ENCODE peak calls at places on chromosomes 7 and 10, in nine cellular contexts. B is PC-3; X is endothelial cell; M is psoas muscle; E is activated gamma-delta T cell treated with anti-CD3 and anti-CD28 coated beads, Interleukin-2, amount 50 U/mL, for 16 hours; T is activated CD8-positive, alpha-beta memory T cell treated with anti-CD3 and anti-CD28 coated beads, Interleukin-2, amount 50 U/mL, for 48 hours; W is NCI-H510A treated with DMSO at 0.1 percent for 48 hours; A is MM.1S; R is uterus. C is an unnamed sample.

GRCh38 chr10:131839351-131839750 is 61.5 kb upstream of the PPP2R2D start:
- DNase-seq in B (no peak), X (no peak), M (no peak), E (no peak), T (no peak), W (no peak), A (no peak), R (no peak), C (no peak)

GRCh38 chr7:39880556-39880955 is 69.5 kb upstream of the CDK13 start:
- DNase-seq in B (no peak), X (no peak), M (no peak), E (no peak), T (no peak), W (no peak), A (no peak), R (no peak), C (no peak)

GRCh38 chr7:145848691-145849090 is 267.9 kb upstream of the CNTNAP2 start:
- DNase-seq in B (peak), X (no peak), M (no peak), E (no peak), T (no peak), W (no peak), A (peak), R (no peak), C (no peak)

GRCh38 chr10:100744980-100745881 is at the start of gene PAX2:
- DNase-seq in B (peak), X (no peak), M (no peak), E (no peak), T (peak), W (no peak), A (peak), R (no peak), C (no peak)

GRCh38 chr7:92057375-92057774 is 76.9 kb downstream of the CYP51A1 start:
- DNase-seq in B (peak), X (no peak), M (no peak), E (no peak), T (no peak), W (peak), A (no peak), R (no peak), C (no peak)

GRCh38 chr7:5354460-5355279 is 69.0 kb downstream of the TNRC18 start:
- DNase-seq in B (peak), X (no peak), M (peak), E (no peak), T (no peak), W (peak), A (peak), R (peak), C (no peak)

GRCh38 chr10:108112218-108112617 is 947.7 kb upstream of the SORCS1 start:
- DNase-seq in B (peak), X (no peak), M (no peak), E (no peak), T (no peak), W (no peak), A (no peak), R (no peak), C (no peak)

GRCh38 chr10:23540401-23540800 is 101.5 kb downstream of the OTUD1 start:
- DNase-seq in B (no peak), X (peak), M (no peak), E (no peak), T (no peak), W (no peak), A (no peak), R (no peak), C (no peak)

GRCh38 chr7:90825779-90826178 is 229.7 kb downstream of the CDK14 start:
- DNase-seq in B (peak), X (no peak), M (no peak), E (no peak), T (no peak), W (no peak), A (no peak), R (no peak), C (no peak)

GRCh38 chr10:68105820-68106219 is 3.5 kb upstream of the MYPN start:
- DNase-seq in B (peak), X (no peak), M (no peak), E (no peak), T (no peak), W (no peak), A (no peak), R (no peak), C (no peak)

GRCh38 chr10:133327651-133328357 is 8.9 kb downstream of the CALY start:
- DNase-seq in B (peak), X (no peak), M (no peak), E (no peak), T (no peak), W (no peak), A (no peak), R (no peak), C (no peak)

GRCh38 chr10:111756541-111757061 is 427.0 kb downstream of the GPAM start:
- DNase-seq in B (peak), X (peak), M (peak), E (no peak), T (no peak), W (peak), A (peak), R (peak), C (peak)

GRCh38 chr10:10198388-10198787 is 819.3 kb upstream of the CELF2 start:
- DNase-seq in B (no peak), X (no peak), M (no peak), E (no peak), T (no peak), W (no peak), A (no peak), R (no peak), C (no peak)

GRCh38 chr10:113359664-113360063 is 193.2 kb upstream of the HABP2 start:
- DNase-seq in B (no peak), X (no peak), M (no peak), E (no peak), T (no peak), W (no peak), A (no peak), R (no peak), C (no peak)